ENCODE peak calls at places on chromosomes 16 and 17, in seven cellular contexts. D, U, B, X, O, F and I are unnamed samples.
A peak's percentile ranks its signal among the peaks of the same experiment; 100 is the strongest.

GRCh38 chr16:49918257-49918656 is 62.3 kb upstream of the ZNF423 start:
- DNase-seq in D (no peak), U (no peak), B (no peak), X (no peak), O (no peak), F (no peak), I (no peak)

GRCh38 chr16:30416047-30416603 is 8.7 kb downstream of the ZNF771 start:
- DNase-seq in D (no peak), U (no peak), B (no peak), X (no peak), O (no peak), F (no peak), I (no peak)

GRCh38 chr17:42674755-42675347 is 1.9 kb downstream of the PLEKHH3 start:
- DNase-seq in D (no peak), U (peak; percentile 66), B (no peak), X (no peak), O (no peak), F (no peak), I (no peak)

GRCh38 chr16:21650517-21650916 is 1.9 kb downstream of the IGSF6 start:
- DNase-seq in D (no peak), U (no peak), B (no peak), X (no peak), O (no peak), F (no peak), I (no peak)

GRCh38 chr17:50361561-50362480 is 11.2 kb downstream of the MRPL27 start:
- DNase-seq in D (peak; percentile 36), U (peak; percentile 73), B (no peak), X (peak; percentile 51), O (peak; percentile 57), F (peak; percentile 78), I (peak; percentile 83)

GRCh38 chr17:77892469-77893143 is 65.9 kb upstream of the TNRC6C start:
- DNase-seq in D (no peak), U (no peak), B (no peak), X (no peak), O (no peak), F (peak; percentile 32), I (no peak)

GRCh38 chr16:46688101-46688656 is 799 bp downstream of the VPS35 start:
- DNase-seq in D (no peak), U (peak; percentile 64), B (no peak), X (no peak), O (no peak), F (no peak), I (no peak)

GRCh38 chr17:19663097-19663496 is 14.5 kb downstream of the ALDH3A2 start:
- DNase-seq in D (no peak), U (no peak), B (no peak), X (no peak), O (no peak), F (no peak), I (no peak)

GRCh38 chr16:8905168-8905762 is 23.1 kb downstream of the LITAFD start:
- DNase-seq in D (no peak), U (no peak), B (no peak), X (no peak), O (no peak), F (peak; percentile 26), I (no peak)

GRCh38 chr17:36686123-36686669 is 84.8 kb downstream of the MRM1 start:
- DNase-seq in D (no peak), U (no peak), B (peak; percentile 44), X (no peak), O (peak; percentile 33), F (no peak), I (no peak)

GRCh38 chr17:68531252-68531651 is 19.0 kb downstream of the PRKAR1A start:
- DNase-seq in D (no peak), U (no peak), B (no peak), X (no peak), O (no peak), F (no peak), I (no peak)

GRCh38 chr17:28724500-28725165 is 1.4 kb downstream of the TLCD1 start:
- DNase-seq in D (no peak), U (no peak), B (no peak), X (no peak), O (no peak), F (peak; percentile 42), I (no peak)

GRCh38 chr17:44636562-44636961 is 19.7 kb upstream of the MEIOC start:
- DNase-seq in D (peak; percentile 32), U (no peak), B (peak; percentile 51), X (no peak), O (peak; percentile 37), F (no peak), I (peak; percentile 28)

GRCh38 chr16:75114179-75114945 is 2.2 kb downstream of the LDHD start:
- DNase-seq in D (no peak), U (no peak), B (no peak), X (no peak), O (no peak), F (no peak), I (no peak)

GRCh38 chr17:62987136-62987535 is 21.1 kb downstream of the TANC2 start:
- DNase-seq in D (no peak), U (no peak), B (no peak), X (no peak), O (no peak), F (no peak), I (no peak)

GRCh38 chr17:13297198-13297597 is 279.4 kb upstream of the ELAC2 start:
- DNase-seq in D (no peak), U (no peak), B (no peak), X (no peak), O (no peak), F (no peak), I (no peak)

GRCh38 chr17:5499790-5500189 is 13.4 kb downstream of the MIS12 start:
- DNase-seq in D (no peak), U (no peak), B (no peak), X (no peak), O (no peak), F (no peak), I (no peak)

GRCh38 chr17:7355053-7355452 is at the start of gene TMEM95:
- DNase-seq in D (no peak), U (no peak), B (no peak), X (no peak), O (no peak), F (no peak), I (no peak)

GRCh38 chr16:3112058-3112880 is at the start of gene ZNF205:
- DNase-seq in D (no peak), U (peak; percentile 79), B (peak; percentile 87), X (no peak), O (peak; percentile 80), F (no peak), I (peak; percentile 93)

GRCh38 chr17:70636517-70637133 is 467.3 kb downstream of the KCNJ2 start:
- DNase-seq in D (no peak), U (no peak), B (peak; percentile 45), X (no peak), O (peak; percentile 34), F (no peak), I (no peak)

GRCh38 chr16:30121741-30122620 is 1.0 kb downstream of the MAPK3 start:
- DNase-seq in D (no peak), U (peak; percentile 53), B (no peak), X (no peak), O (no peak), F (no peak), I (no peak)

GRCh38 chr17:492015-492399 is 139.4 kb upstream of the RPH3AL start:
- DNase-seq in D (no peak), U (no peak), B (no peak), X (no peak), O (no peak), F (no peak), I (no peak)

GRCh38 chr16:67773569-67774456 is 32.5 kb downstream of the RANBP10 start:
- DNase-seq in D (no peak), U (no peak), B (no peak), X (no peak), O (no peak), F (no peak), I (no peak)

GRCh38 chr16:66367968-66368891 is 1.7 kb downstream of the CDH5 start:
- DNase-seq in D (no peak), U (no peak), B (no peak), X (no peak), O (no peak), F (no peak), I (no peak)

GRCh38 chr17:72705905-72706395 is 386.5 kb downstream of the SLC39A11 start:
- DNase-seq in D (no peak), U (no peak), B (no peak), X (no peak), O (no peak), F (no peak), I (no peak)

GRCh38 chr16:20931066-20931465 is 30.5 kb downstream of the LYRM1 start:
- DNase-seq in D (no peak), U (no peak), B (no peak), X (no peak), O (no peak), F (no peak), I (no peak)

GRCh38 chr16:24553983-24554382 is 14.6 kb downstream of the RBBP6 start:
- DNase-seq in D (no peak), U (no peak), B (no peak), X (no peak), O (no peak), F (no peak), I (no peak)

GRCh38 chr16:2056681-2057407 is 9.1 kb downstream of the TSC2 start:
- DNase-seq in D (no peak), U (no peak), B (no peak), X (no peak), O (no peak), F (no peak), I (no peak)

GRCh38 chr16:83901101-83901500 is 2.2 kb downstream of the MLYCD start:
- DNase-seq in D (no peak), U (no peak), B (no peak), X (no peak), O (no peak), F (no peak), I (no peak)

GRCh38 chr17:34562387-34562786 is 17.0 kb upstream of the TMEM132E start:
- DNase-seq in D (no peak), U (no peak), B (no peak), X (no peak), O (no peak), F (no peak), I (no peak)

GRCh38 chr17:17917394-17917793 is 54.8 kb downstream of the TOM1L2 start:
- DNase-seq in D (no peak), U (no peak), B (no peak), X (no peak), O (no peak), F (no peak), I (no peak)

GRCh38 chr16:81471882-81472281 is 27.3 kb downstream of the CMIP start:
- DNase-seq in D (no peak), U (no peak), B (no peak), X (no peak), O (no peak), F (no peak), I (no peak)

GRCh38 chr17:12250973-12251372 is 230.3 kb downstream of the MAP2K4 start:
- DNase-seq in D (no peak), U (no peak), B (no peak), X (no peak), O (no peak), F (no peak), I (no peak)

GRCh38 chr17:82528484-82529265 is 9.1 kb downstream of the FOXK2 start:
- DNase-seq in D (no peak), U (peak; percentile 33), B (peak; percentile 78), X (no peak), O (no peak), F (peak; percentile 30), I (peak; percentile 61)

GRCh38 chr17:3627768-3628167 is 8.3 kb downstream of the SHPK start:
- DNase-seq in D (no peak), U (no peak), B (no peak), X (no peak), O (no peak), F (no peak), I (no peak)

GRCh38 chr17:72619976-72620650 is 472.4 kb downstream of the SLC39A11 start:
- DNase-seq in D (no peak), U (no peak), B (no peak), X (no peak), O (no peak), F (no peak), I (no peak)

GRCh38 chr17:32771396-32771795 is 105.5 kb downstream of the MYO1D start:
- DNase-seq in D (no peak), U (no peak), B (peak; percentile 6), X (no peak), O (no peak), F (no peak), I (no peak)

GRCh38 chr16:54484700-54485099 is 198.1 kb upstream of the IRX3 start:
- DNase-seq in D (no peak), U (no peak), B (no peak), X (no peak), O (no peak), F (no peak), I (no peak)